ENCODE peak calls at places on chromosome X, in seven cellular contexts. N is GM23338, L is PC-3, Y is neural progenitor cell, C is HCT116, W is MM.1S, B is hepatocyte. M is an unnamed sample. For H3K27me3, the result is how much of the 10 kb centered on the place peaks cover.

GRCh38 chrX:20742106-20742505 is 475.4 kb upstream of the RPS6KA3 start:
- DNase-seq in W (no peak), Y (no peak), L (peak), B (no peak), C (no peak), N (no peak), M (peak)

GRCh38 chrX:96770315-96770714 is 85.7 kb downstream of the DIAPH2 start:
- DNase-seq in N (peak), L (peak), Y (peak), W (peak), C (no peak), B (peak), M (peak)

GRCh38 chrX:119984652-119985051 is 41.1 kb upstream of the NKAP start:
- DNase-seq in L (peak), N (no peak), B (no peak), Y (no peak), W (no peak), C (no peak), M (no peak)

GRCh38 chrX:147079457-147079856 is 264.9 kb upstream of the CXorf51A start:
- DNase-seq in Y (no peak), C (no peak), N (no peak), L (no peak), W (no peak), B (no peak), M (no peak)

GRCh38 chrX:75781618-75782017 is 3.4 kb downstream of the MAGEE2 start:
- DNase-seq in Y (peak), C (no peak), L (no peak), N (peak), B (no peak), W (no peak), M (peak)

GRCh38 chrX:83145910-83146309 is 362.2 kb upstream of the POU3F4 start:
- DNase-seq in N (no peak), C (no peak), Y (no peak), W (no peak), L (no peak), B (no peak), M (no peak)

GRCh38 chrX:28586291-28586690 is 955 bp upstream of the IL1RAPL1 start:
- DNase-seq in N (peak), W (no peak), B (peak), L (peak), C (no peak), Y (peak), M (no peak)

GRCh38 chrX:22060451-22060940 is 28.4 kb downstream of the PHEX start:
- DNase-seq in L (peak), C (no peak), N (no peak), B (no peak), W (no peak), Y (no peak), M (peak)

GRCh38 chrX:86133761-86134160 is 14.5 kb upstream of the DACH2 start:
- DNase-seq in L (no peak), Y (no peak), C (no peak), B (peak), N (peak), W (peak), M (peak)

GRCh38 chrX:46912673-46913491 is 661 bp downstream of the JADE3 start:
- DNase-seq in Y (peak), C (no peak), L (peak), B (peak), W (peak), N (peak), M (peak)

GRCh38 chrX:2828404-2829065 is at the start of gene GYG2:
- DNase-seq in C (no peak), Y (peak), N (peak), L (no peak), B (peak), W (no peak), M (peak)
- TF ChIP-seq EZH2 in C (no peak), Y (no peak), N (no peak), L (no peak), B (no peak), W (no peak), M (no peak)

GRCh38 chrX:95640226-95640625 is 1044.4 kb upstream of the DIAPH2 start:
- DNase-seq in Y (no peak), N (no peak), B (no peak), C (no peak), L (no peak), W (peak), M (no peak)
- TF ChIP-seq EZH2phosphoT487 in Y (no peak), N (no peak), B (no peak), C (no peak), L (no peak), W (no peak), M (no peak)

DNA sequence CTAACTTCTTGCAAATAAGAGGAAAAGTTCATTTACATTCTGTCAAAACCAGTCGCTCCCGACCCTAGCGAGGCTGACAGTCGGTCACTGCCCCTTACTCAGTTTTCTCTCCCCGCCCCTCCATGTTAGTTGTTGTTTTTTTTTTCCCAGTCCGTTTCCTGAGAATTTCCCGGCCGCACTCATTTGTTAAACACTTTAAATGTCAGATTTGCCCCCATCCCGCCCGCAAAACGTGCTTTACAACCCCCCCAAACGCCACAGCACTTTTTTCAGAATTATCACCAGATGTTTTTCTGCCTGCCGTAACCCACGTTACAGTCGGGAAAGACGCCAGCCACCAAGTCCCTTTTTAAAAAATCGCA is 88.9 kb downstream of the HPRT1 start:
- DNase-seq in N (peak), C (no peak), W (no peak), L (no peak), B (no peak), Y (no peak), M (no peak)
- H3K27me3 ChIP-seq in N (half or more), C (under half), W (under half), L (under half), B (under half), Y (half or more), M (under half)

GRCh38 chrX:69503835-69504625 is at the start of gene NALF2:
- DNase-seq in W (peak), N (peak), B (peak), L (peak), C (peak), Y (peak), M (peak)

GRCh38 chrX:69506617-69507499 is 2.7 kb downstream of the NALF2 start:
- DNase-seq in N (no peak), B (no peak), C (no peak), L (no peak), Y (no peak), W (no peak), M (peak)

GRCh38 chrX:69504626-69505612 is 793 bp downstream of the NALF2 start:
- DNase-seq in C (no peak), L (no peak), W (no peak), Y (peak), B (peak), N (peak), M (peak)

GRCh38 chrX:69507500-69507789 is 3.3 kb downstream of the NALF2 start:
- DNase-seq in N (no peak), W (no peak), B (no peak), C (no peak), Y (no peak), L (no peak), M (no peak)

GRCh38 chrX:69505772-69506616 is 1.9 kb downstream of the NALF2 start:
- DNase-seq in B (peak), L (no peak), W (no peak), C (no peak), Y (peak), N (peak), M (no peak)
- TF ChIP-seq EZH2 in B (peak), L (no peak), W (no peak), C (no peak), Y (peak), N (no peak), M (peak)